ENCODE peak calls at places on chromosomes 7 and 10, in five cellular contexts. Y is central memory CD4-positive, alpha-beta T cell; A is NCI-H2107; X is ureter; Q is activated CD4-positive, CD25-positive, alpha-beta regulatory T cell. I is an unnamed sample.

GRCh38 chr10:9634466-9634865 is 1383.2 kb upstream of the CELF2 start:
- DNase-seq in Y (no peak), A (no peak), X (no peak), Q (no peak), I (no peak)

GRCh38 chr10:78688945-78689935 is 379.5 kb upstream of the ZMIZ1 start:
- DNase-seq in Y (no peak), A (peak; percentile 67), X (peak; percentile 54), Q (no peak), I (peak; percentile 67)

GRCh38 chr10:68202965-68203358 is 29.0 kb downstream of the ATOH7 start:
- DNase-seq in Y (no peak), A (no peak), X (no peak), Q (no peak), I (no peak)

GRCh38 chr10:61900829-61901783 is at the start of gene ARID5B:
- DNase-seq in Y (peak; percentile 58), A (no peak), X (no peak), Q (peak; percentile 17), I (no peak)

GRCh38 chr10:3738855-3739350 is 46.1 kb downstream of the KLF6 start:
- DNase-seq in Y (no peak), A (no peak), X (no peak), Q (no peak), I (no peak)

GRCh38 chr10:18224626-18225445 is 84.6 kb downstream of the CACNB2 start:
- DNase-seq in Y (no peak), A (no peak), X (no peak), Q (no peak), I (no peak)

GRCh38 chr7:76233538-76234281 is 32.0 kb downstream of the SRRM3 start:
- DNase-seq in Y (no peak), A (no peak), X (no peak), Q (no peak), I (no peak)

GRCh38 chr7:81140775-81141174 is 221.9 kb upstream of the SEMA3C start:
- DNase-seq in Y (no peak), A (no peak), X (no peak), Q (no peak), I (no peak)

GRCh38 chr10:128734734-128735133 is 608.5 kb upstream of the MKI67 start:
- DNase-seq in Y (no peak), A (no peak), X (no peak), Q (no peak), I (no peak)

GRCh38 chr10:6202098-6202683 is 541 bp upstream of the PFKFB3 start:
- DNase-seq in Y (no peak), A (no peak), X (no peak), Q (no peak), I (peak; percentile 93)

GRCh38 chr7:84720456-84721097 is 466.3 kb downstream of the SEMA3D start:
- DNase-seq in Y (no peak), A (no peak), X (no peak), Q (no peak), I (no peak)

GRCh38 chr7:34096777-34097176 is 191.4 kb downstream of the BMPER start:
- DNase-seq in Y (no peak), A (no peak), X (no peak), Q (no peak), I (no peak)

GRCh38 chr7:50315739-50316671 is 11.5 kb downstream of the IKZF1 start:
- DNase-seq in Y (no peak), A (no peak), X (no peak), Q (no peak), I (no peak)

GRCh38 chr10:113718974-113719822 is 32.3 kb upstream of the PLEKHS1 start:
- DNase-seq in Y (no peak), A (no peak), X (no peak), Q (peak; percentile 1), I (no peak)

GRCh38 chr10:97999909-98000248 is 30.5 kb downstream of the CRTAC1 start:
- DNase-seq in Y (no peak), A (no peak), X (no peak), Q (no peak), I (no peak)

GRCh38 chr7:40654171-40654570 is 519.4 kb downstream of the SUGCT start:
- DNase-seq in Y (no peak), A (no peak), X (no peak), Q (no peak), I (no peak)

GRCh38 chr10:132526676-132527075 is 10.9 kb upstream of the INPP5A start:
- DNase-seq in Y (no peak), A (no peak), X (no peak), Q (no peak), I (no peak)

GRCh38 chr7:158976468-158976848 is 120.1 kb downstream of the DYNC2I1 start:
- DNase-seq in Y (no peak), A (no peak), X (no peak), Q (no peak), I (no peak)

GRCh38 chr10:14438057-14438456 is 107.3 kb upstream of the FRMD4A start:
- DNase-seq in Y (no peak), A (no peak), X (no peak), Q (no peak), I (no peak)

GRCh38 chr7:20393021-20394015 is 62.6 kb downstream of the ITGB8 start:
- DNase-seq in Y (no peak), A (no peak), X (no peak), Q (no peak), I (no peak)

GRCh38 chr7:73758581-73759138 is 11.4 kb downstream of the CLDN3 start:
- DNase-seq in Y (no peak), A (no peak), X (no peak), Q (no peak), I (no peak)

GRCh38 chr10:86203162-86203905 is 163.3 kb downstream of the GRID1 start:
- DNase-seq in Y (no peak), A (no peak), X (no peak), Q (no peak), I (no peak)

I was measured in vagina.